ENCODE peak calls at places on chromosome 1, in four cellular contexts. V is WTC11, D is SK-N-SH, W is HepG2. B is an unnamed sample.
A peak's percentile ranks its signal among the peaks of the same experiment; 100 is the strongest.

GRCh38 chr1:173064011-173064410 is 13.3 kb upstream of the TNFSF18 start:
- DNase-seq in V (no peak), D (no peak), W (no peak), B (no peak)

GRCh38 chr1:172287207-172287606 is 133.3 kb upstream of the C1orf105 start:
- DNase-seq in V (no peak), D (no peak), W (no peak), B (no peak)

GRCh38 chr1:56129837-56130236 is 449.5 kb downstream of the PLPP3 start:
- DNase-seq in V (no peak), D (no peak), W (no peak), B (no peak)

GRCh38 chr1:155202198-155202597 is 5.5 kb downstream of the THBS3 start:
- DNase-seq in V (no peak), D (no peak), W (no peak), B (no peak)

GRCh38 chr1:77282187-77282865 is 507 bp downstream of the AK5 start:
- DNase-seq in V (peak; percentile 45), D (no peak), W (no peak), B (no peak)

GRCh38 chr1:191320062-191320461 is 838.2 kb upstream of the RGS18 start:
- DNase-seq in V (no peak), D (no peak), W (no peak), B (no peak)

GRCh38 chr1:158035976-158036583 is 42.6 kb downstream of the KIRREL1 start:
- DNase-seq in V (no peak), D (peak; percentile 15), W (peak; percentile 5), B (peak; percentile 38)

GRCh38 chr1:3409737-3410434 is 44.6 kb upstream of the ARHGEF16 start:
- DNase-seq in V (peak; percentile 51), D (peak; percentile 86), W (peak; percentile 58), B (no peak)

GRCh38 chr1:202888204-202888506 is 794 bp downstream of the RABIF start:
- DNase-seq in V (no peak), D (no peak), W (no peak), B (no peak)

GRCh38 chr1:20533635-20534034 is 18.7 kb upstream of the FAM43B start:
- DNase-seq in V (no peak), D (no peak), W (no peak), B (no peak)

GRCh38 chr1:204123376-204123775 is 28.5 kb downstream of the ETNK2 start:
- DNase-seq in V (peak; percentile 71), D (peak; percentile 57), W (no peak), B (peak; percentile 46)

GRCh38 chr1:197622371-197622770 is 152.9 kb downstream of the DENND1B start:
- DNase-seq in V (no peak), D (no peak), W (no peak), B (no peak)

GRCh38 chr1:155989242-155989991 is 11.1 kb upstream of the ARHGEF2 start:
- DNase-seq in V (peak; percentile 82), D (peak; percentile 85), W (peak; percentile 50), B (peak; percentile 70)

GRCh38 chr1:224182866-224183590 is at the start of gene DEGS1:
- DNase-seq in V (peak; percentile 84), D (peak; percentile 99), W (peak; percentile 72), B (peak; percentile 100)

GRCh38 chr1:12469493-12469892 is 148.5 kb downstream of the DHRS3 start:
- DNase-seq in V (no peak), D (no peak), W (no peak), B (no peak)

GRCh38 chr1:108114026-108114599 is 86.0 kb downstream of the SLC25A24 start:
- DNase-seq in V (no peak), D (no peak), W (no peak), B (no peak)

GRCh38 chr1:26391450-26391849 is 18.9 kb upstream of the ZNF683 start:
- DNase-seq in V (peak; percentile 38), D (peak; percentile 53), W (peak; percentile 52), B (peak; percentile 84)

GRCh38 chr1:247209306-247209900 is 37.6 kb upstream of the ZNF124 start:
- DNase-seq in V (no peak), D (peak; percentile 36), W (no peak), B (peak; percentile 41)

GRCh38 chr1:82124987-82125638 is 324.4 kb downstream of the ADGRL2 start:
- DNase-seq in V (no peak), D (no peak), W (no peak), B (no peak)

GRCh38 chr1:201885531-201886075 is 3.1 kb upstream of the SHISA4 start:
- DNase-seq in V (no peak), D (no peak), W (no peak), B (peak; percentile 84)

GRCh38 chr1:232221790-232222499 is 408.0 kb downstream of the SIPA1L2 start:
- DNase-seq in V (no peak), D (no peak), W (no peak), B (no peak)
- TF ChIP-seq FOXJ3 in V (no peak), D (no peak), W (no peak), B (no peak)

DNA sequence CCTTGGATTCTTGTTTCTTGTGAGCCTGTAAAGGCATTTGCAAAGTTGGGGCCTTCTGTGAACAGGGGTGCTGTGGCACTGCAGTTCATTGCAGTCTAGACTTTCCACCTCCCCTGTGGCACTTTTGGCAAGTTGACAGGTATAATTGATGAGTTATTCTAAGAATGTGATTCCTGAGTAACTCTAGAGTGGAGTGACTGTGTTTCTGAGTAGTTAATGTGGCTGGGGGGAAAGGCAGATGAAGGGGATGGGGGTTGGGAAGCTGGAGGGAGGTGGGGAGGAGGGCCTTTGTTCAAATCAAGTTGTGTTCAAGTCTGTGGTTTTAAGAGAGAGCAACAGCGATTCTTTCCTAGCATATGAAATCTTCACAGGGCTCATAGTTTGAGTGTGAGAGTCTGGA is 32.9 kb downstream of the PBX1 start:
- DNase-seq in V (no peak), D (no peak), W (no peak), B (no peak)
- TF ChIP-seq FOXJ3 in V (no peak), D (no peak), W (no peak), B (no peak)

DNA sequence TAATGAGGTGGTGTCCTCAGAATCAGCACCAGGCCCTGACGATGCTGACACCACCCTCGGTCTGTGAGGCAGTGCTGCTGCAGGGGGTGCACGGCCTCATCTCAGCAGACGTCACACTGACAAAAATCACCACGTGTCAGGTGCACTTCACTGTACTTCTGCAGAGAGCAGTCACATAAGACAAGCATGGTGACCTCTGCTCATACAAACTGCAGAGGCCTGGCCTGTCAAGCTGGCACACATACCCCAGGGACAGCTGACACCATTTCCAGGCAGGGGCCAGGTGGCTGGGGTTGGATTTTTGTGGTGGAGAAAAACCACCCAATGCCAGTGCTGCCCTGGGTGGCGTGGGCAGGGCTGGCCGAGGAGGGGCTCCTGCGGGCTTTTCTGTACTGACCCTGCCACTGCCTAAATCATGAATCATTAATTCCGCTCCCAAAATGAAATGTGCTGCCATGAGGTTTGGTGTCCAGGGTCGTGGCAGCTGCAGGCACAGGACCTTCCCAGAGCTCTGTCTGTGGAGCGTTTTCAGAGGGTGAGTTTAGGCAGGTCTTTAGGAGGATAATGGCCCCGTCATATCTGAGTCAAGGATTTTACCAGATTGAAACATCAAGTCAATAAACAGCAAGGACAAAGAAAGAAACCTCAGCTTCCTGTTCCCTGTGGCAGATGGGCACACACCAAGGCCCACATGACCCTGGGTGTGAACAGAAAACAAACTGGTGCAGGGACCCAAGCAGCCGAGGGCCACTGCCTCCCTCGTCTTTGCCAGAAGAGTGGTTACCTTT is 33.4 kb upstream of the GPR153 start:
- DNase-seq in V (no peak), D (no peak), W (no peak), B (no peak)
- TF ChIP-seq FOXJ3 in V (no peak), D (no peak), W (no peak), B (no peak)

DNA sequence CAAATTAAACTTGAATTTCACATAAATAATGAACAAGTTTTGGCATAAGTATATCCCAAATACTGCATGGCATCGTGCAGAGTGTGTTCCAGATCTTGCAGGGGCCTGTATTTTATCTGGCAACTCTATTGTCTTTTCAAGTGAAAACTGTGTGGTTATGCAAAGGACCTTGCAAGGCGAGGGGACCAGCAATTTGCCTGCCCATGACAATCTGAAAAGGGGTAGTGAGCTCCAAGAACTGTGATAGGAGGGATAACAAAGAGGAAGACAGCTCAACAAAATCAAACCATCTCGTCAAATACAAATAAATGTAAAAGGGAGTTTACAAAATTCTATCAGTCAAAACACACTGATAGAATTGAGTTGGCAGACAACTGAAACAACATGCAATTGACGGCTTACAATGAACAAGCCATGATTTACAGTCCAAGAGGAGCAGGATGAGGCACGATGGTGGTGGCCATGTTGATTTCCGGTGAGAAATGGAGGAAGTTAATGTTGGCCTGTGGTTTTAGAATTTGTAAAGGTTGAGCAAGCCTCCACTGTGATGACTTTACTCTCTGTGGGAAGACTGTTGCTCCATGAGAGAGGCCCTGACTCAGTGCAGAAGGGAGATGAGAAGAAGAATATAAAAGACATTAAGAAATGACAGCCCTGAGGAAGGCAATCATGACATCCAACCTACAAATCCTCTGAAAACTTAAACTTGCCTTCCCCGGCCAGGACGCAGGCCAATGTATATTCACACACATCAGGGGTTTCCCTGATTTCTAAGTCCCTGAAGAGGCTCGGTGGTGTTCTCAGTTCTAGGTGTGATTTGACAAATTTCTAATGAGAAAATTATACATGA is 132.2 kb downstream of the ADSS2 start:
- DNase-seq in V (no peak), D (no peak), W (no peak), B (no peak)
- TF ChIP-seq FOXJ3 in V (no peak), D (no peak), W (no peak), B (no peak)

GRCh38 chr1:42343049-42343448 is 8.0 kb upstream of the FOXJ3 start:
- DNase-seq in V (no peak), D (no peak), W (no peak), B (no peak)

GRCh38 chr1:42340898-42341297 is 5.9 kb upstream of the FOXJ3 start:
- DNase-seq in V (no peak), D (no peak), W (no peak), B (no peak)

GRCh38 chr1:42335809-42336518 is 929 bp upstream of the FOXJ3 start:
- DNase-seq in V (no peak), D (no peak), W (peak; percentile 60), B (no peak)

GRCh38 chr1:42336978-42337377 is 1.9 kb upstream of the FOXJ3 start:
- DNase-seq in V (no peak), D (no peak), W (no peak), B (no peak)

GRCh38 chr1:42340093-42340492 is 5.1 kb upstream of the FOXJ3 start:
- DNase-seq in V (no peak), D (no peak), W (peak; percentile 90), B (no peak)
- TF ChIP-seq FOXJ3 in V (no peak), D (no peak), W (no peak), B (no peak)

DNA sequence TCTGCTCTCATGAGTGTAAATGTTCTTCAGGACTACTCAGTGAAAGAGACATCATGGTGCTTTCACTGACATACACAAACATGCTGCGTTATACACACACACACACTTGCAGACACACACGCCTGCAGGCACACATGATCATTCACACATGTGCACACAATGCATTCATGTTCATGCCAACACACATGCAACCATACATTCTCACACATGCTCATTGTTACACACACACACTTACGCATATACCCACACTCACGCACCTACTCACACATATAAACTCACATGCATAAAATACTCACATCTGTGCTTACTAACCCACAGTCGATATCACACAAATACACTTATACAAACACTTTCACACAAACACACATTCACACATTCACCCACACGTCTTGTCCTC is 241.6 kb downstream of the LMX1A start:
- DNase-seq in V (no peak), D (no peak), W (no peak), B (no peak)
- TF ChIP-seq FOXJ3 in V (no peak), D (no peak), W (no peak), B (no peak)

GRCh38 chr1:188769181-188769580 is 1708.5 kb downstream of the BRINP3 start:
- DNase-seq in V (peak; percentile 61), D (no peak), W (no peak), B (no peak)
- TF ChIP-seq FOXJ3 in V (no peak), D (no peak), W (no peak), B (no peak)

GRCh38 chr1:234969630-234970370 is 158.8 kb downstream of the TOMM20 start:
- DNase-seq in V (peak; percentile 76), D (peak; percentile 93), W (no peak), B (no peak)
- TF ChIP-seq FOXJ3 in V (no peak), D (no peak), W (no peak), B (no peak)